ENCODE peak calls at places on chromosomes 12 and 14, in five cellular contexts. C, B, N, P and G are unnamed samples.

GRCh38 chr14:65880507-65880906 is 468.0 kb downstream of the FUT8 start:
- DNase-seq in C (no peak), B (no peak), N (no peak), P (no peak), G (no peak)

GRCh38 chr12:120588948-120589930 is 8.0 kb upstream of the POP5 start:
- DNase-seq in C (peak; percentile 68), B (no peak), N (no peak), P (peak; percentile 88), G (peak; percentile 88)

GRCh38 chr12:68189766-68190700 is 30.5 kb upstream of the IFNG start:
- DNase-seq in C (no peak), B (no peak), N (no peak), P (no peak), G (no peak)

GRCh38 chr12:89789862-89790261 is 81.2 kb upstream of the ATP2B1 start:
- DNase-seq in C (no peak), B (no peak), N (no peak), P (no peak), G (no peak)

GRCh38 chr12:5796171-5797091 is 148.6 kb downstream of the ANO2 start:
- DNase-seq in C (no peak), B (no peak), N (peak; percentile 17), P (peak; percentile 71), G (peak; percentile 50)

GRCh38 chr14:23561259-23561658 is 5.2 kb downstream of the THTPA start:
- DNase-seq in C (no peak), B (no peak), N (no peak), P (no peak), G (no peak)

GRCh38 chr14:102421366-102422057 is 58.8 kb downstream of the TECPR2 start:
- DNase-seq in C (no peak), B (no peak), N (no peak), P (no peak), G (no peak)

GRCh38 chr14:90091393-90091792 is 29.6 kb downstream of the KCNK13 start:
- DNase-seq in C (no peak), B (no peak), N (no peak), P (no peak), G (no peak)

GRCh38 chr14:90619911-90620310 is 196.3 kb downstream of the TTC7B start:
- DNase-seq in C (no peak), B (no peak), N (no peak), P (no peak), G (no peak)

GRCh38 chr12:121637231-121637914 is 11.0 kb downstream of the ORAI1 start:
- DNase-seq in C (no peak), B (no peak), N (no peak), P (peak; percentile 72), G (no peak)

GRCh38 chr12:48980953-48981756 is 3.0 kb downstream of the WNT1 start:
- DNase-seq in C (no peak), B (no peak), N (peak; percentile 66), P (no peak), G (no peak)

GRCh38 chr12:664779-665092 is 1.5 kb upstream of the NINJ2 start:
- DNase-seq in C (no peak), B (no peak), N (no peak), P (no peak), G (no peak)

GRCh38 chr14:61152851-61153364 is 128.2 kb downstream of the TMEM30B start:
- DNase-seq in C (no peak), B (no peak), N (no peak), P (no peak), G (no peak)

GRCh38 chr14:65423986-65424385 is 11.5 kb downstream of the FUT8 start:
- DNase-seq in C (no peak), B (no peak), N (no peak), P (no peak), G (no peak)

GRCh38 chr12:105738036-105738435 is 400.7 kb downstream of the NUAK1 start:
- DNase-seq in C (peak; percentile 55), B (peak; percentile 20), N (no peak), P (peak; percentile 58), G (peak; percentile 46)

GRCh38 chr14:61233436-61233956 is 47.6 kb downstream of the TMEM30B start:
- DNase-seq in C (no peak), B (no peak), N (no peak), P (no peak), G (no peak)

GRCh38 chr12:119631930-119632678 is 35.8 kb upstream of the PRKAB1 start:
- DNase-seq in C (no peak), B (no peak), N (no peak), P (no peak), G (no peak)

GRCh38 chr14:104177411-104177810 is 39.0 kb downstream of the KIF26A start:
- DNase-seq in C (no peak), B (no peak), N (no peak), P (no peak), G (no peak)

GRCh38 chr14:104175811-104176210 is 37.4 kb downstream of the KIF26A start:
- DNase-seq in C (no peak), B (no peak), N (no peak), P (no peak), G (no peak)

GRCh38 chr14:104178279-104178678 is 39.9 kb downstream of the KIF26A start:
- DNase-seq in C (peak; percentile 64), B (no peak), N (no peak), P (no peak), G (peak; percentile 58)

GRCh38 chr14:104175041-104175440 is 36.7 kb downstream of the KIF26A start:
- DNase-seq in C (no peak), B (no peak), N (no peak), P (no peak), G (no peak)

GRCh38 chr14:104176611-104177010 is 38.2 kb downstream of the KIF26A start:
- DNase-seq in C (no peak), B (no peak), N (no peak), P (no peak), G (no peak)
- H3K4me1 ChIP-seq in C (peaks cover 8% of the 10 kb centered on the region), B (no peaks in the 10 kb centered on the region), N (no peaks in the 10 kb centered on the region), P (peaks cover 9% of the 10 kb centered on the region), G (peaks cover 35% of the 10 kb centered on the region)

GRCh38 chr14:93965287-93965821 is 11.0 kb downstream of the ASB2 start:
- DNase-seq in C (no peak), B (no peak), N (peak; percentile 32), P (no peak), G (no peak)
- H3K4me3 ChIP-seq in C (no peak overlapping the region), B (no peak overlapping the region), N (no peak overlapping the region), P (no peak overlapping the region), G (no peak overlapping the region)

GRCh38 chr12:80100566-80100965 is 1.2 kb downstream of the OTOGL start:
- DNase-seq in C (no peak), B (no peak), N (no peak), P (no peak), G (no peak)
- H3K27ac ChIP-seq in C (no peak overlapping the region), B (no peak overlapping the region), N (no peak overlapping the region), P (no peak overlapping the region), G (no peak overlapping the region)

GRCh38 chr12:108567388-108567787 is 5.0 kb downstream of the ISCU start:
- DNase-seq in C (no peak), B (no peak), N (no peak), P (no peak), G (no peak)

GRCh38 chr12:108564724-108565123 is 2.3 kb downstream of the ISCU start:
- DNase-seq in C (no peak), B (no peak), N (no peak), P (no peak), G (no peak)

GRCh38 chr12:108567974-108568652 is 5.7 kb downstream of the ISCU start:
- DNase-seq in C (no peak), B (no peak), N (no peak), P (no peak), G (no peak)

GRCh38 chr12:108565976-108566375 is 3.6 kb downstream of the ISCU start:
- DNase-seq in C (peak; percentile 69), B (peak; percentile 91), N (peak; percentile 48), P (peak; percentile 82), G (peak; percentile 81)

DNA sequence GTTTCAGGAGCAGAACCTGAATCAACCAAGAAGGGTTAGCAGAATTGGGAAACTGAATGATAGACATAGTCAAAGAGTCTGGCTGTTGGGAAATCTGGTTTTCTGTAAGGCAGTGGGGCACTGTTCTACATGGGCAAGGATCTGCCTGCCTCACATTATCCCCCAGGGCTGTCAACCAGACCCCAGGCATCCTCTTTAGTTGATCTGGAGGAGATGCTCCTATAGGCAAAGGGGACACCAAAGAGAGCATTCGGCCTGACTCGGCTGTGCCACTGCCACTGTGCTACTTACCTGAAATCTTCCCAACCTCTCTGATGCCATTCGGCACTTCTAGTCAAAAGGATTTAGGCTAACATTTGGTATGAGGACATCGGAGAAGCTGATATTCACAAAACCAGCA is 4.1 kb downstream of the ISCU start:
- DNase-seq in C (no peak), B (no peak), N (no peak), P (no peak), G (no peak)
- H3K4me1 ChIP-seq in C (no peaks in the 10 kb centered on the region), B (peaks cover 17% of the 10 kb centered on the region), N (peaks cover 24% of the 10 kb centered on the region), P (peaks cover 15% of the 10 kb centered on the region), G (peaks cover 76% of the 10 kb centered on the region)

DNA sequence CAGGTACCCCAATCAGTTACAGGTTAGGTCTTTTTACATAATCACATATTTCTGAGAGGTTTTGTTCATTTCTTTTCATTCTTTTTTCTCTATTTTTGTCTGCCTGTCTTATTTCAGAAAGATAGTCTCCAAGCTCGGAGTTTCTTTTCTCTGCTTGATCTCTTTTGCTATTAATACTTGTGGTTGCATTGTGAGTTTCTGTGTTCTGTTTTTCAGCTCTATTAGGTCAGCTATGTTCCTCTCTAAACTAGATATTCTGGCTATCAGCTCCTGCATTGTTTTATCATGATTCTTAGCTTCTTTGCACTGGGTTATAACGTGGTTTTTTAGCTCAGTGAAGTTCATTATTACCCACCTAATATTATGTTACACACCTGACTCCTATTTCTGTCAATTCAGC is 914.1 kb downstream of the TRHDE start:
- DNase-seq in C (no peak), B (no peak), N (no peak), P (no peak), G (no peak)
- H3K4me3 ChIP-seq in C (no peak overlapping the region), B (no peak overlapping the region), N (no peak overlapping the region), P (no peak overlapping the region), G (no peak overlapping the region)

GRCh38 chr14:69355155-69355954 is 42.7 kb downstream of the ERH start:
- DNase-seq in C (no peak), B (no peak), N (no peak), P (no peak), G (no peak)
- H3K27ac ChIP-seq in C (peak overlapping the region; percentile 59), B (no peak overlapping the region), N (no peak overlapping the region), P (peak overlapping the region; percentile 51), G (peak overlapping the region; percentile 48)

GRCh38 chr14:54781080-54781479 is 121.5 kb downstream of the GCH1 start:
- DNase-seq in C (no peak), B (no peak), N (no peak), P (no peak), G (no peak)
- H3K4me1 ChIP-seq in C (peaks cover 5% of the 10 kb centered on the region), B (no peaks in the 10 kb centered on the region), N (no peaks in the 10 kb centered on the region), P (peaks cover 12% of the 10 kb centered on the region), G (peaks cover 64% of the 10 kb centered on the region)

GRCh38 chr12:22541496-22541895 is 2.8 kb downstream of the C2CD5 start:
- DNase-seq in C (no peak), B (no peak), N (no peak), P (no peak), G (no peak)
- H3K4me3 ChIP-seq in C (no peak overlapping the region), B (no peak overlapping the region), N (no peak overlapping the region), P (no peak overlapping the region), G (no peak overlapping the region)